ENCODE peak calls at places on chromosomes 6 and 20, in four cellular contexts. B is HL-60, Z is GM12878, C is K562. Q is an unnamed sample.

GRCh38 chr6:27168108-27168507 is 79.4 kb upstream of the PRSS16 start:
- DNase-seq in B (no peak), Z (no peak), C (no peak), Q (no peak)

GRCh38 chr6:169235286-169235685 is 18.4 kb downstream of the THBS2 start:
- DNase-seq in B (no peak), Z (no peak), C (no peak), Q (no peak)

GRCh38 chr20:40961176-40961575 is 67.4 kb upstream of the TOP1 start:
- DNase-seq in C (no peak), Z (no peak), B (no peak), Q (no peak)

GRCh38 chr6:46927066-46927465 is 5.3 kb upstream of the ADGRF5 start:
- DNase-seq in B (no peak), Z (no peak), C (no peak), Q (no peak)

GRCh38 chr6:167682125-167682524 is 144.6 kb upstream of the AFDN start:
- DNase-seq in C (no peak), B (no peak), Z (no peak), Q (no peak)

GRCh38 chr6:83511901-83512681 is at the start of gene PRSS35:
- DNase-seq in B (peak), Z (no peak), C (peak), Q (no peak)

GRCh38 chr6:11615214-11615602 is 77.7 kb downstream of the TMEM170B start:
- DNase-seq in C (no peak), B (no peak), Z (no peak), Q (no peak)

GRCh38 chr6:169035381-169036280 is 218.0 kb downstream of the THBS2 start:
- DNase-seq in Z (no peak), C (no peak), B (no peak), Q (no peak)

GRCh38 chr6:37049990-37050853 is 44.8 kb downstream of the FGD2 start:
- DNase-seq in C (peak), B (peak), Z (no peak), Q (peak)

GRCh38 chr6:27260339-27260738 is 12.8 kb downstream of the PRSS16 start:
- DNase-seq in C (no peak), B (no peak), Z (no peak), Q (no peak)

GRCh38 chr20:47432251-47433210 is 69.2 kb upstream of the NCOA3 start:
- DNase-seq in Z (no peak), C (no peak), B (no peak), Q (no peak)

GRCh38 chr6:157860505-157860991 is 37.5 kb downstream of the SNX9 start:
- DNase-seq in Z (no peak), C (no peak), B (no peak), Q (no peak)

GRCh38 chr20:38751360-38751976 is 3.2 kb downstream of the ACTR5 start:
- DNase-seq in Z (no peak), B (no peak), C (peak), Q (no peak)

DNA sequence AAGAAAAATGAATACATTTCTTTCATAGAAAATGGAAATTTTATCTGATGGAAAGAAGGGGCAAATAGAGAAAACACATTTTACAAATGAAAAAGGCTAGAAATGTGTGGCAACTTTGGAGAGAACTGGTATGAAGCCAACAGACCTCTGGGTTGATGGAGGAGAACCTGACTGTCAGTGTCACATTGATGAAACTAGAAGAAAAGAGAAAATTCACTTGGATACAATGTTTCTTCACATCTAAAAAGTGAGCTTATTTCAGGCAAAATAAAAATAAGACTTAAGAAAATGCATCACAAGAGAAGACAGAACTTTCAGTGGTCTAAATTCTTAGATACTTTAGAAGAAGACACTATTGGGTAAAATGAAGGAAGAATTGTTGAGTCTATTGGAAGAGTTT is at the start of gene OR12D2:
- DNase-seq in C (no peak), Z (no peak), B (no peak), Q (no peak)
- TF ChIP-seq SPI1 in C (no peak), Z (no peak), B (no peak), Q (no peak)

GRCh38 chr6:164663634-164664033 is 645.8 kb downstream of the C6orf118 start:
- DNase-seq in B (no peak), Z (no peak), C (no peak), Q (no peak)
- TF ChIP-seq POLR2AphosphoS5 in B (no peak), Z (no peak), C (no peak), Q (no peak)

GRCh38 chr20:6265204-6265904 is 142.5 kb upstream of the FERMT1 start:
- DNase-seq in Z (no peak), B (peak), C (no peak), Q (no peak)
- TF ChIP-seq SPI1 in Z (no peak), B (no peak), C (no peak), Q (no peak)

GRCh38 chr6:33779895-33780294 is 9.0 kb downstream of the LEMD2 start:
- DNase-seq in C (no peak), Z (no peak), B (no peak), Q (no peak)
- TF ChIP-seq POLR2AphosphoS5 in C (no peak), Z (no peak), B (no peak), Q (no peak)

DNA sequence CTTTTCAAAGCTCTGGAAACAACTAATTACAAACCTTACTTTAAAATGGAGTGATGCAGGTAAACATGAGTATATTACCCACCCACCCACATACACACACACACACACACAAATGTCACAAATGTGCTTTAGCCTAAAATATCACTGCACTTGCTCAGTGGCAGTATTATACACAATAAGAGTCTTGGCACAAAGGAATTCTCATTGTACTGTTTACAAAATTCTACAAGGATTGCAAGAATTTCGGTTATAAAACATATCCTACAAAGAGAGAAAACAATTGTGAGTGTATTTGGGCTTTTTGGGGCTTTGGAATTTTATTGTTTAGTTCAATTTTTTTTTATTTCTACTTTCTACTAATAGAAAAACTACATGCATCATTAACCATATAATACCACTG is 113.2 kb upstream of the BEND6 start:
- DNase-seq in Z (no peak), B (no peak), C (no peak), Q (no peak)
- TF ChIP-seq SPI1 in Z (no peak), B (no peak), C (no peak), Q (no peak)

GRCh38 chr6:154653853-154654252 is 79.4 kb upstream of the SCAF8 start:
- DNase-seq in B (no peak), C (no peak), Z (no peak), Q (no peak)
- TF ChIP-seq POLR2AphosphoS5 in B (no peak), C (no peak), Z (no peak), Q (no peak)

GRCh38 chr6:66689608-66690007 is 982.6 kb upstream of the EYS start:
- DNase-seq in Z (no peak), C (no peak), B (no peak), Q (no peak)
- TF ChIP-seq SPI1 in Z (no peak), C (no peak), B (no peak), Q (no peak)